ENCODE peak calls at places on chromosome 3, in ten cellular contexts. C is K562, E is fibroblast of lung, A is sigmoid colon, Y is MM.1S, V is PC-9, B is tibial nerve, J is psoas muscle, G is GM23248, Q is breast epithelium. U is an unnamed sample.

GRCh38 chr3:78569820-78570219 is 1198.0 kb downstream of the ROBO1 start:
- DNase-seq in C (no peak), E (no peak), A (no peak), Y (no peak), V (no peak), B (no peak), J (no peak), G (no peak), Q (no peak), U (peak; percentile 26)

GRCh38 chr3:8529738-8530525 is 28.3 kb downstream of the LMCD1 start:
- DNase-seq in C (no peak), E (peak; percentile 54), A (no peak), Y (no peak), V (no peak), B (no peak), J (no peak), G (peak; percentile 65), Q (no peak), U (no peak)

GRCh38 chr3:56801151-56801596 is 575 bp downstream of the ARHGEF3 start:
- DNase-seq in C (no peak), E (no peak), A (no peak), Y (peak; percentile 33), V (no peak), B (no peak), J (no peak), G (no peak), Q (no peak), U (no peak)

GRCh38 chr3:39668420-39668819 is 141.0 kb upstream of the MYRIP start:
- DNase-seq in C (peak; percentile 54), E (peak; percentile 38), A (no peak), Y (peak; percentile 58), V (no peak), B (no peak), J (no peak), G (peak; percentile 80), Q (no peak), U (peak; percentile 43)

GRCh38 chr3:46300461-46300789 is 53.5 kb upstream of the CCR2 start:
- DNase-seq in C (no peak), E (no peak), A (no peak), Y (peak; percentile 15), V (no peak), B (no peak), J (no peak), G (no peak), Q (no peak), U (no peak)

GRCh38 chr3:128217702-128218475 is 64.6 kb downstream of the EEFSEC start:
- DNase-seq in C (no peak), E (no peak), A (no peak), Y (peak; percentile 74), V (peak; percentile 57), B (no peak), J (no peak), G (no peak), Q (no peak), U (peak; percentile 16)

GRCh38 chr3:146851665-146852064 is 246.5 kb upstream of the PLSCR5 start:
- DNase-seq in C (no peak), E (no peak), A (no peak), Y (no peak), V (no peak), B (no peak), J (no peak), G (no peak), Q (no peak), U (no peak)

GRCh38 chr3:39141211-39141995 is 12.0 kb downstream of the CSRNP1 start:
- DNase-seq in C (peak; percentile 40), E (peak; percentile 45), A (peak; percentile 72), Y (no peak), V (peak; percentile 92), B (no peak), J (peak; percentile 59), G (peak; percentile 54), Q (peak; percentile 93), U (no peak)

GRCh38 chr3:183378545-183378944 is 49.9 kb downstream of the MCF2L2 start:
- DNase-seq in C (no peak), E (no peak), A (no peak), Y (no peak), V (peak; percentile 32), B (no peak), J (no peak), G (no peak), Q (no peak), U (no peak)

GRCh38 chr3:128634075-128634611 is 16.5 kb downstream of the RPN1 start:
- DNase-seq in C (no peak), E (no peak), A (no peak), Y (no peak), V (no peak), B (no peak), J (no peak), G (no peak), Q (no peak), U (no peak)

DNA sequence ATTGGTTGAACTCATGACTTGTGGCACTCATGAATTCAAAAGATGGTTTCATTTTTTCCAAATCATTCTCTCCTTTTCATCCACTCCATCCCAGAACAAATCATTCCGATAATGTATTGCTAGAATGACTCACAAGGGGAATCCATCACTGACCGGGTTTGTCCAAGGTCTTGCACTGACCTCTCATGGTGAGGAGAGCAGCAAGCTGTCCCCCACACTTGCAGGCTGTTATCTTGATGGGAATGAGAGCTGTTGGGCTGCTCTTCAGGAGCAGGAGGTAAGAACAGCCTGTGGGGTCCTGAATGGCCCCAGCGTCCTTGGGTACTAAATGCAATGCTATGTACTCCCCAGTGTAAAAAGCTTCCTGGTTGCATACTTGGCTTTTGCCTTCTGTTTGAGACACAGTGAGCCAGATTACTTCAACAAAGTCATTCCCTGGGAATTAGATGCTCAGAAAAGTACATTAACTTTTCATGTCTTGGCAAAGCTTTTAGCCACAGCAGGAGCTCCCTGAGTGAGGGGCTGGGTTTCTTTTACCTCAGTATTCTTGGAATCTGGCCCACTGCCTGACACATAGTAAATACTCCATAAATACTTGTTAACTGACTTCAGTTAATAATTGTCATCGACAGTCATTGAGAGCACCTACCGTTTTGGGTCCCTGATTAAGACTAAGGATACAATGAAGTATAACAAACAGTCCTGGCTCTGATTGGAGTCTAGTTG is 24.1 kb downstream of the CCNL1 start:
- DNase-seq in C (peak; percentile 47), E (peak; percentile 86), A (no peak), Y (peak; percentile 24), V (no peak), B (no peak), J (no peak), G (peak; percentile 59), Q (no peak), U (no peak)
- H3K27ac ChIP-seq in C (no peak overlapping the region), E (no peak overlapping the region), A (peak overlapping the region; percentile 31), Y (peak overlapping the region; percentile 87), V (no peak overlapping the region), B (peak overlapping the region; percentile 84), J (peak overlapping the region; percentile 71), G (peak overlapping the region; percentile 45), Q (peak overlapping the region; percentile 65), U (no peak overlapping the region)

DNA sequence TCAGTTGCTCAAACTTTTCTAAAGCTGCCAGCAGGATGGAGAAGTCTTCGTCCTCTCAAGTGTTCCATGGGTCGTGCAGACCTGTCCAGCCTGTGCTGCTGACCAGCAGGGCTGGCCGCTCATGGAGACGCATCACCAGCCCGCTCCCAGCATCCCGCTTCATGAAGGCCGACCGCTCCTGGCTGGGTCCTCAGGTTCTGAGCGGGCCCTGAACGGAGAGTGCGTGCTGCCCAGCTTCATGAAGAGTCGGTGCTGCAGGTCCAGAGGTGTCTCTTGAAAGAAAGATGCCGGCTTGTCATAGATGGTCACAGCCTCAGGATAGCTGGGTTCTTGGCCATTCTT is 75.8 kb upstream of the KCNAB1 start:
- DNase-seq in C (no peak), E (no peak), A (no peak), Y (no peak), V (no peak), B (no peak), J (no peak), G (no peak), Q (no peak), U (no peak)
- H3K4me3 ChIP-seq in C (no peak overlapping the region), E (no peak overlapping the region), A (no peak overlapping the region), Y (no peak overlapping the region), V (no peak overlapping the region), B (no peak overlapping the region), J (no peak overlapping the region), G (no peak overlapping the region), Q (no peak overlapping the region), U (no peak overlapping the region)

GRCh38 chr3:161358488-161358887 is 12.8 kb downstream of the SPTSSB start:
- DNase-seq in C (no peak), E (no peak), A (no peak), Y (no peak), V (peak; percentile 56), B (no peak), J (no peak), G (no peak), Q (no peak), U (no peak)
- H3K4me1 ChIP-seq in C (no peaks in the 10 kb centered on the region), E (no peaks in the 10 kb centered on the region), A (no peaks in the 10 kb centered on the region), Y (no peaks in the 10 kb centered on the region), V (peaks cover 28% of the 10 kb centered on the region), B (no peaks in the 10 kb centered on the region), J (no peaks in the 10 kb centered on the region), G (no peaks in the 10 kb centered on the region), Q (no peaks in the 10 kb centered on the region), U (no peaks in the 10 kb centered on the region)

GRCh38 chr3:186236357-186237020 is 125.5 kb downstream of the DGKG start:
- DNase-seq in C (no peak), E (peak; percentile 49), A (no peak), Y (no peak), V (no peak), B (no peak), J (no peak), G (no peak), Q (no peak), U (no peak)
- H3K27ac ChIP-seq in C (no peak overlapping the region), E (no peak overlapping the region), A (no peak overlapping the region), Y (no peak overlapping the region), V (no peak overlapping the region), B (no peak overlapping the region), J (peak overlapping the region; percentile 88), G (no peak overlapping the region), Q (no peak overlapping the region), U (no peak overlapping the region)

DNA sequence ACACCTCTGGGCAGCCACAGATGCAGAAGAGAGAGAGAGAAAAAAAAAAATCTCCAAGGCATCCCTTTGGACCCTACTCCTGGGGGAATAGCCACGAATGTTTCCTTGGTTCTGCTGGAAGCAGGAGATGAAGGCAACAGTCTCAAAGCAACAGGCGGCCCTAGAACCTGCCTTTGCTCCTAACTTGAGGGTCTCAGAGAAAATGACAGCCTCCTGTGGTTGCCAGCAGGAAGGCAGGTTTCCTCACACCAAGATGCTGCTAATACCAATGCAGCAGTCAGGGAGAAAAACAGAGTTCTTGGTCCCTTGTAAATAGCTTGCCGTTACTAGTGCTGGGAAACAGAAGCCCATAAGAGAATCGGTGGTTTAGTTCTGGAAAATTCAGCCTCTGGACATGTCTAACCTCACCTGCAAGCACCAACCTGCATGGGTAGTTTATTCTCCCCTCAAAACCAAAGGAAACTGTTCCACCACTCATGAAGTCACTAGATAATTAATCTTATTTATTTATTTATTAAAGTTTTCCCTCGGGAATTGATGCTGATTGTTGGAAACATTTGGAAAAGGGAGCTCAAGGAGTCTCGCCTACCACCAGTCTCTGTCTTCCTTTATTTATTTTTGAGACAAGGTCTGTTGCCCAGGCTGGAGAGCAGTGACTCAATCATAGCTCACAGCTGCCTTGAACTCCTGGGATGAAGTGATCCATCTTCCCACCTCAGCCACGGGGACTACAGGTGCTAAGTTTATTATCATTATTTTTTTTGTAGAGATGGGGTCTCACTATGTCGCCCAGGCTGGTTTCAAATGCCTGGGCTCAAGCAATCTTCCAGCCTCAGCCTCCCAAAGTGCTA is 872 bp upstream of the FRMD4B start:
- DNase-seq in C (no peak), E (no peak), A (no peak), Y (no peak), V (no peak), B (no peak), J (no peak), G (no peak), Q (no peak), U (no peak)
- H3K4me3 ChIP-seq in C (no peak overlapping the region), E (peak overlapping the region; percentile 38), A (peak overlapping the region; percentile 38), Y (no peak overlapping the region), V (peak overlapping the region; percentile 38), B (peak overlapping the region; percentile 49), J (peak overlapping the region; percentile 71), G (peak overlapping the region; percentile 63), Q (peak overlapping the region; percentile 55), U (no peak overlapping the region)

U was measured in SJCRH30.